ENCODE peak calls at places on chromosomes 16 and 17, in ten cellular contexts. B is heart right ventricle, T is uterus, A is prostate gland, E is upper lobe of right lung, V is transverse colon, I is stomach, J is PC-9, H is left ventricle myocardium inferior, K is fibroblast of lung. N is an unnamed sample. For H3K36me3, the result is how much of the 10 kb centered on the place peaks cover.

GRCh38 chr17:81831563-81831956 is 1.5 kb downstream of the MCRIP1 start:
- DNase-seq in A (no peak), V (no peak), E (no peak), J (no peak), H (no peak), K (no peak), B (no peak), I (no peak), T (no peak), N (no peak)

GRCh38 chr17:71417142-71417541 is 703.7 kb upstream of the SOX9 start:
- DNase-seq in H (no peak), I (no peak), J (no peak), A (no peak), V (no peak), E (no peak), B (no peak), K (no peak), T (no peak), N (no peak)

GRCh38 chr17:67487506-67487905 is 110.4 kb downstream of the PITPNC1 start:
- DNase-seq in E (no peak), V (no peak), B (no peak), H (no peak), J (no peak), K (peak), I (no peak), A (no peak), T (no peak), N (no peak)

GRCh38 chr17:44308865-44309264 is 464 bp downstream of the RUNDC3A start:
- DNase-seq in I (no peak), V (no peak), B (no peak), J (no peak), K (no peak), E (no peak), H (no peak), T (no peak), A (no peak), N (no peak)

GRCh38 chr16:87169509-87169985 is 147.6 kb downstream of the C16orf95 start:
- DNase-seq in A (no peak), B (no peak), I (no peak), K (peak), V (no peak), E (no peak), J (no peak), H (no peak), T (no peak), N (no peak)

GRCh38 chr17:81553018-81553615 is 964 bp upstream of the FAAP100 start:
- DNase-seq in E (peak), K (peak), B (peak), V (peak), T (peak), A (peak), H (peak), J (peak), I (peak), N (peak)

GRCh38 chr17:58364270-58364942 is 12.4 kb upstream of the SUPT4H1 start:
- DNase-seq in T (no peak), A (peak), E (no peak), K (no peak), I (peak), J (no peak), B (no peak), V (peak), H (no peak), N (peak)

GRCh38 chr16:13492046-13492445 is 427.9 kb upstream of the ERCC4 start:
- DNase-seq in H (no peak), B (no peak), I (no peak), K (no peak), A (no peak), J (no peak), T (no peak), V (no peak), E (no peak), N (no peak)

GRCh38 chr16:87658564-87659225 is 56.4 kb downstream of the JPH3 start:
- DNase-seq in I (no peak), E (no peak), K (no peak), A (no peak), B (no peak), T (no peak), H (no peak), V (no peak), J (no peak), N (no peak)

GRCh38 chr17:15171433-15172047 is 93.6 kb downstream of the PMP22 start:
- DNase-seq in H (peak), J (peak), V (peak), T (peak), K (peak), I (peak), E (peak), A (peak), B (peak), N (peak)

GRCh38 chr16:53949716-53950410 is 245.9 kb downstream of the FTO start:
- DNase-seq in J (no peak), B (no peak), H (no peak), V (no peak), A (no peak), K (no peak), E (no peak), T (no peak), I (no peak), N (no peak)

GRCh38 chr17:61786088-61786487 is 77.2 kb downstream of the BRIP1 start:
- DNase-seq in A (no peak), V (no peak), E (no peak), J (no peak), T (no peak), H (no peak), I (no peak), K (no peak), B (no peak), N (no peak)

GRCh38 chr17:80720624-80721577 is 176.3 kb downstream of the RPTOR start:
- DNase-seq in J (peak), E (no peak), K (peak), T (no peak), H (no peak), B (no peak), V (peak), I (peak), A (no peak), N (no peak)

GRCh38 chr17:12046786-12047185 is 26.1 kb downstream of the MAP2K4 start:
- DNase-seq in V (no peak), H (no peak), K (no peak), I (no peak), B (no peak), T (no peak), E (no peak), J (no peak), A (no peak), N (no peak)

GRCh38 chr17:41697122-41697962 is 8.7 kb downstream of the EIF1 start:
- DNase-seq in H (peak), I (peak), B (peak), A (peak), V (peak), T (peak), E (no peak), J (no peak), K (no peak), N (no peak)

GRCh38 chr16:1193143-1193824 is 31.8 kb downstream of the TPSG1 start:
- DNase-seq in J (no peak), V (peak), H (no peak), I (no peak), K (peak), T (no peak), B (no peak), A (no peak), E (no peak), N (no peak)

GRCh38 chr17:67779098-67779672 is 46.1 kb upstream of the BPTF start:
- DNase-seq in E (peak), J (peak), V (peak), K (peak), H (peak), I (peak), B (peak), A (peak), T (peak), N (peak)

GRCh38 chr17:61285483-61286320 is 113.9 kb upstream of the TBX2 start:
- DNase-seq in H (peak), A (no peak), T (no peak), V (no peak), I (no peak), J (no peak), E (no peak), B (peak), K (peak), N (no peak)

GRCh38 chr17:78148286-78149016 is 2.3 kb downstream of the C17orf99 start:
- DNase-seq in A (no peak), I (no peak), H (no peak), J (no peak), E (no peak), K (no peak), V (peak), T (no peak), B (no peak), N (peak)

GRCh38 chr17:78147315-78147998 is 1.3 kb downstream of the C17orf99 start:
- DNase-seq in J (no peak), B (no peak), I (peak), A (no peak), V (peak), H (no peak), T (no peak), K (no peak), E (peak), N (no peak)

GRCh38 chr17:78146881-78147280 is 696 bp downstream of the C17orf99 start:
- DNase-seq in T (no peak), V (peak), A (no peak), E (no peak), B (no peak), I (no peak), H (no peak), K (no peak), J (no peak), N (peak)

GRCh38 chr17:78144736-78145641 is 1.2 kb upstream of the C17orf99 start:
- DNase-seq in E (peak), J (peak), A (no peak), B (peak), H (no peak), I (peak), T (peak), V (peak), K (no peak), N (peak)

DNA sequence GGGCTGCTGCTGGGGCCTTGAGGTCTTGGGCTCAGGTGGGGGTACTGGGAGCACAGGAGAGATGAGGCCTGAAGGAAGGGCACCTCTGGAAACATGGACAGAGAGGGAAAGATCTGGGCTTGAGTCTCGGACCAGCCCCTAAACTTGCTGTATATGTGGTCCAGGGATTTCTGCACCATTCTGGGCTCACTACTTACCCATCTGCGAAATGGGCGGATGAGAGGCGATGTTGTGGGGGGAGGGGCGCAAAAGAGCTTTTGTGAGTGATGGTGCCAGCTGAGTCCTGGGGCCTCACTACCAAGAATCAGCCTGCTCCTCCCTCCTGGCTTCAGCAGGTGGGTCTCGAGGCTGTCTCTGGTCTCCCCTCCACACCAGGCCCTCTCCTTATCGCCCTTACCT is 285 bp downstream of the C17orf99 start:
- DNase-seq in A (no peak), B (no peak), K (no peak), E (no peak), I (no peak), J (no peak), T (no peak), V (peak), H (no peak), N (no peak)
- TF ChIP-seq CTCF in A (no peak), B (no peak), K (no peak), E (no peak), I (no peak), J (no peak), T (no peak), V (no peak), H (no peak), N (no peak)

DNA sequence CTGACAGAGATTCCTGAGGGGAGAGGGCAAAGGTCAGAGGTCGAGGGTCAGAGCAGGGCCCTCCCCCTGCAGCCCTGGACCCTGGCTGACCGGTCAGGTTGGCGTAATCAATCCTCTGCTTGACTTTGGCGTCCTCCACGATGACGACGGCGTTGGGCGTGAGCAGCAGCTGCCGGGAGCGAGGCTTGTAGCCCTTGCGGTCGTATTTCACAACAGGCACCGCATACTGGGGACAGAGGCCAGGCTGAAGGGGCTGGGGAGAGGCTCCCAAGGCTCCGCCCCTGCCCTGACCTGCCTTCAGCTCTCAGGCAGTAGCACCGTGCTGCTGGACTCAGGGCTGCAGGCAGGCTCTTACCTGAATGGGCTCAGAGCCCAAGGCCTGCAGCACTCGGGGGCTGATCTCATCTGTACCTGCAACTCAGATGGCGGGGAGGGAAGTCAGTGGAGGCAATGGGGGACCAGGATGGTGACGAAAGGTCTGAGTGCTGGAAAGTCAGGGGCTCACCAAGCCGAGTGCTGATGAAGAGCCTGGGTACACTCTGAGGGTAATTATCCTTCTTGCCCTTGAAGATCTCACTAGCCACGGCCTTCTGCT is 12.0 kb upstream of the CRK start:
- DNase-seq in B (no peak), K (no peak), J (no peak), E (peak), A (no peak), I (no peak), V (no peak), H (no peak), T (peak), N (peak)
- H3K36me3 ChIP-seq in B (half or more), K (under half), J (under half), E (half or more), A (under half), I (half or more), V (under half), H (half or more), T (under half), N (under half)

DNA sequence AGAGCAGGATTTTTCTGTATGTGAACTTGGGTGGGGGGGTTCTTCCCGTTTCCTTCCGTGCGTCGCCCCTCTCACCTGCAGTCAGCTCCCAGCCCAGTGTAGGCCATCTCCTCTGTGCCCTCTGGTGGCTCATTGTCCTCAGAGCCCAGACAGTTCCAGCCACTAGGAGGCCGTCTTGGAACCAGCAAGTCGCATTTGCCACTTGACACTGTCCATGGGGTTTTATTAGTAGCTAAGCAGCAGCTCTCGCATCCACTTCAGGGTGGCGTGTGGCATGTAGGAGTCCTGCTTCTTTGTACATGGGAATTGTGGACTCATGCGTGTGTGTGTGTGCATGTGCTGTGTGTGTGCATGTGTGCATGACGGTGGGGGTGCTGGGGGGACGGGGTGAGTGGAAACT is 74.0 kb downstream of the SEC14L1 start:
- DNase-seq in E (no peak), V (peak), B (no peak), I (peak), A (no peak), J (peak), T (no peak), H (no peak), K (peak), N (peak)
- TF ChIP-seq CTCF in E (peak), V (peak), B (peak), I (peak), A (peak), J (no peak), T (peak), H (peak), K (peak), N (peak)

GRCh38 chr16:5187402-5187952 is 89.9 kb upstream of the EEF2KMT start:
- DNase-seq in V (no peak), K (no peak), J (no peak), E (no peak), T (no peak), A (no peak), B (no peak), H (no peak), I (no peak), N (no peak)

GRCh38 chr16:5188318-5189025 is 90.9 kb upstream of the EEF2KMT start:
- DNase-seq in V (no peak), K (no peak), J (no peak), B (no peak), H (no peak), I (no peak), E (peak), A (no peak), T (no peak), N (peak)

DNA sequence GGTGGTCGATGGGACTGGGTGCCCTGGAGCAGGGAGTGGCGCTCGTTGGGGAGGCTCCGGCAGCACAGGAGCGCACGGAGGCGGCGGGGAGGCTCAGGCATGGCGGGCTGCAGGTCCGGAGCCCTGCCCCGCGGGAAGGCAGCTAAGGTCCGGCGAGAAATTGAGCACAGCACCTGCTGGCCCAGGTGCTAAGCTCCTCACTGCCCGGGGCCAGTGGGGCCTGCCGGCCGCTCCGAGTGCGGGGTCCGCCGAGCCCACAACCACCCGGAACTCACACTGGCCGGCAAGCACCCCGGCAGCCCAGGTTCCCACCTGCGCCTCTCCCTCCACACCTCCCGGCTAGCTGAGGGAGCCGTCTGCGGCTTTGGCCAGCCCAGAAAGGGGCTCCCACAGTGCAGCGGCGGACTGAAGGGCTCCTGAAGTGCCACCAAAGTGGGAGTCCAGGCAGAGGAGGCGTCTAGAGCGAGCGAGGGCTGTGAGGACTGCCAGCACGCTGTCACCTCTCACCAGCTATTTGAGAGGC is 88.8 kb upstream of the EEF2KMT start:
- DNase-seq in J (no peak), A (no peak), H (no peak), K (no peak), T (no peak), B (no peak), E (no peak), V (no peak), I (no peak), N (no peak)
- H3K36me3 ChIP-seq in J (under half), A (under half), H (under half), K (under half), T (under half), B (under half), E (under half), V (under half), I (under half), N (under half)

GRCh38 chr16:29841631-29842030 is 21.4 kb downstream of the MVP start:
- DNase-seq in B (no peak), A (no peak), H (no peak), K (no peak), T (no peak), J (no peak), I (no peak), V (no peak), E (no peak), N (no peak)

GRCh38 chr16:29844575-29845331 is 18.3 kb downstream of the CDIPT start:
- DNase-seq in J (no peak), I (no peak), A (no peak), V (no peak), E (peak), B (no peak), T (peak), K (no peak), H (no peak), N (no peak)

GRCh38 chr16:29843942-29844341 is 19.1 kb downstream of the CDIPT start:
- DNase-seq in E (no peak), I (no peak), T (no peak), H (no peak), A (no peak), J (no peak), V (no peak), K (no peak), B (no peak), N (no peak)

GRCh38 chr16:29840240-29840639 is 20.0 kb downstream of the MVP start:
- DNase-seq in V (no peak), H (no peak), E (no peak), B (no peak), K (no peak), I (no peak), A (no peak), J (no peak), T (no peak), N (no peak)

GRCh38 chr16:29842732-29843346 is 20.2 kb downstream of the CDIPT start:
- DNase-seq in V (no peak), B (no peak), I (no peak), J (no peak), K (no peak), H (no peak), A (no peak), E (no peak), T (no peak), N (no peak)
- TF ChIP-seq CTCF in V (no peak), B (no peak), I (no peak), J (no peak), K (no peak), H (no peak), A (no peak), E (no peak), T (no peak), N (no peak)